ENCODE peak calls at places on chromosomes 5 and 9, in ten cellular contexts. O is astrocyte of the cerebellum; P is GM12878; R is fibroblast of lung; X is left ventricle myocardium inferior; S is AG09309; T is heart left ventricle; A is BJ; J is brain microvascular endothelial cell; C is CD8-positive, alpha-beta T cell. G is an unnamed sample.

GRCh38 chr9:92728831-92729734 is 35.5 kb downstream of the BICD2 start:
- DNase-seq in O (no peak), P (no peak), R (no peak), X (no peak), S (no peak), T (no peak), A (no peak), J (no peak), C (peak; percentile 44), G (no peak)

GRCh38 chr5:107430077-107430625 is 240.6 kb downstream of the EFNA5 start:
- DNase-seq in O (no peak), P (no peak), R (peak; percentile 25), X (no peak), S (no peak), T (no peak), A (no peak), J (no peak), C (no peak), G (peak; percentile 24)

GRCh38 chr5:14309199-14309598 is 166.1 kb downstream of the TRIO start:
- DNase-seq in O (no peak), P (no peak), R (no peak), X (no peak), S (no peak), T (no peak), A (no peak), J (no peak), C (no peak), G (no peak)

GRCh38 chr5:35877655-35878054 is 21.0 kb downstream of the IL7R start:
- DNase-seq in O (no peak), P (no peak), R (no peak), X (no peak), S (no peak), T (no peak), A (no peak), J (no peak), C (no peak), G (peak; percentile 12)

GRCh38 chr5:65766159-65766558 is 44.2 kb downstream of the NLN start:
- DNase-seq in O (no peak), P (no peak), R (no peak), X (no peak), S (no peak), T (no peak), A (no peak), J (no peak), C (no peak), G (no peak)

GRCh38 chr5:125683669-125684068 is 739.5 kb upstream of the GRAMD2B start:
- DNase-seq in O (no peak), P (no peak), R (no peak), X (no peak), S (no peak), T (no peak), A (no peak), J (no peak), C (no peak), G (peak; percentile 16)

GRCh38 chr5:79938468-79938867 is 52.6 kb downstream of the MTX3 start:
- DNase-seq in O (no peak), P (no peak), R (no peak), X (no peak), S (no peak), T (no peak), A (no peak), J (no peak), C (peak; percentile 49), G (no peak)

GRCh38 chr5:159034083-159034824 is 65.5 kb downstream of the EBF1 start:
- DNase-seq in O (no peak), P (no peak), R (no peak), X (no peak), S (no peak), T (no peak), A (no peak), J (peak; percentile 49), C (no peak), G (peak; percentile 50)

GRCh38 chr9:105418588-105419108 is 29.2 kb upstream of the FSD1L start:
- DNase-seq in O (no peak), P (no peak), R (no peak), X (no peak), S (no peak), T (no peak), A (no peak), J (no peak), C (no peak), G (no peak)

GRCh38 chr5:177301503-177302165 is 1.9 kb downstream of the RAB24 start:
- DNase-seq in O (no peak), P (no peak), R (no peak), X (no peak), S (no peak), T (no peak), A (no peak), J (no peak), C (no peak), G (no peak)

GRCh38 chr9:127923046-127923445 is 6.2 kb upstream of the ST6GALNAC4 start:
- DNase-seq in O (no peak), P (no peak), R (no peak), X (no peak), S (no peak), T (no peak), A (no peak), J (no peak), C (no peak), G (no peak)

GRCh38 chr5:97297063-97297715 is 114.1 kb upstream of the RIOK2 start:
- DNase-seq in O (no peak), P (peak; percentile 11), R (peak; percentile 25), X (no peak), S (no peak), T (no peak), A (no peak), J (peak; percentile 52), C (no peak), G (no peak)

GRCh38 chr5:75053286-75054109 is 1.1 kb upstream of the GCNT4 start:
- DNase-seq in O (no peak), P (no peak), R (peak; percentile 65), X (peak; percentile 52), S (peak; percentile 41), T (peak; percentile 56), A (no peak), J (peak; percentile 69), C (peak; percentile 76), G (peak; percentile 73)

GRCh38 chr9:120402741-120403542 is 177.0 kb downstream of the CDK5RAP2 start:
- DNase-seq in O (peak; percentile 78), P (no peak), R (peak; percentile 95), X (no peak), S (peak; percentile 93), T (no peak), A (peak; percentile 88), J (peak; percentile 98), C (no peak), G (peak; percentile 97)

GRCh38 chr5:109482748-109483147 is 73.0 kb upstream of the PJA2 start:
- DNase-seq in O (no peak), P (no peak), R (no peak), X (no peak), S (no peak), T (no peak), A (no peak), J (no peak), C (no peak), G (no peak)

GRCh38 chr5:23268136-23268535 is 239.3 kb upstream of the PRDM9 start:
- DNase-seq in O (no peak), P (no peak), R (peak; percentile 23), X (no peak), S (no peak), T (no peak), A (no peak), J (no peak), C (no peak), G (no peak)
- H3K4me3 ChIP-seq in O (no peak overlapping the region), P (no peak overlapping the region), R (no peak overlapping the region), X (no peak overlapping the region), S (no peak overlapping the region), T (no peak overlapping the region), A (no peak overlapping the region), J (no peak overlapping the region), C (no peak overlapping the region), G (no peak overlapping the region)

DNA sequence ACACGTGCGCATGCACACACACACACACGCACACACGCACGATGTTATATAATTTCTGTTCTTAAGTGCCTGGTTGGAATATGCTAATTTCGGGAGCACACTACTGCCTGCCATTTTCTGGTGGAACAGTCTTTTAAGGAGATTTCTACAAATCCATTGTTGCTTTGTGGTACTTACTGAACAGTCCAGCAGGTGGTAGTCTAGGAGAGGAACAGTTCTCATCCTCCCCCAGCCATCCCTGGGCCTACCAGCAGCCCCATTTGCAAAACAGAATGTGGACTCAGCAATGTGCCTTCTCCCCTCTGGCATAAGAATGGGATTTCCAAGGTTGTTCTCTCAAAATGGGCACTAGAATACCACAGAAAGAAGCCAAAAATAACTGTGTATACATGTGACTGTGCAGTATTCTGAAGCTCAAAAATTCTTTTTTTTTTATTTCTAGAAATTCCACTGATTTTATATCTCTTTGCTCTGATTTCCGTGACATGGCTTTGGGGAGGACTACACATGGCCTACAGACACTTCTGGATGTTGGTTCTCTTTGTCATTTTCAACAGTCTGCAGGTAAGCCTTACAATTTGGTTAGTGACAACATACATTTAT is 281.2 kb downstream of the ARRDC3 start:
- DNase-seq in O (peak; percentile 73), P (peak; percentile 21), R (peak; percentile 90), X (peak; percentile 66), S (peak; percentile 63), T (peak; percentile 79), A (no peak), J (peak; percentile 76), C (peak; percentile 50), G (peak; percentile 83)
- TF ChIP-seq CTCF in O (peak; percentile 76), P (peak; percentile 63), R (peak; percentile 78), X (peak; percentile 87), S (peak; percentile 80), T (peak; percentile 78), A (peak; percentile 77), J (peak; percentile 80), C (no peak), G (peak; percentile 71)

DNA sequence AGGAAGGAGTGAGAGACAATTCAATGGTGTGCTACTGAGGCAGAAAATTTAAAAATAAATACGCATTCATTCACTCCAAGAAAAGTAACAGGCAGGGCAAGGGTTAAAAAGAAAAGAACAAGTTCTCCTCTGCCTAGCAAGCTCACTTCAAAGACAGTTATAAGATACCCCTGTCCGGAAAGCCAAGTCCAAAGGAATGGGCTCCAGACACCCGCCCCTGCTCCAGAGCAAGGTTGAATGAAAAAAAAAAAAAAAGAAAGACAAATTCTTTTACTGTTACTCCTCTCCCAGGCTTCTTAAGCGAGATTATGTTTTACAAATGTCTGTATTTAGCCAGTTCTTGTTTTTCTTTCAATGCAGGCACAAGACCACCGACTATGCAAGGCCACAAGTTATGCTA is 9.1 kb upstream of the ANXA2R start:
- DNase-seq in O (no peak), P (no peak), R (no peak), X (no peak), S (no peak), T (no peak), A (no peak), J (no peak), C (no peak), G (peak; percentile 48)
- H3K4me3 ChIP-seq in O (no peak overlapping the region), P (no peak overlapping the region), R (no peak overlapping the region), X (no peak overlapping the region), S (no peak overlapping the region), T (no peak overlapping the region), A (no peak overlapping the region), J (no peak overlapping the region), C (no peak overlapping the region), G (no peak overlapping the region)

DNA sequence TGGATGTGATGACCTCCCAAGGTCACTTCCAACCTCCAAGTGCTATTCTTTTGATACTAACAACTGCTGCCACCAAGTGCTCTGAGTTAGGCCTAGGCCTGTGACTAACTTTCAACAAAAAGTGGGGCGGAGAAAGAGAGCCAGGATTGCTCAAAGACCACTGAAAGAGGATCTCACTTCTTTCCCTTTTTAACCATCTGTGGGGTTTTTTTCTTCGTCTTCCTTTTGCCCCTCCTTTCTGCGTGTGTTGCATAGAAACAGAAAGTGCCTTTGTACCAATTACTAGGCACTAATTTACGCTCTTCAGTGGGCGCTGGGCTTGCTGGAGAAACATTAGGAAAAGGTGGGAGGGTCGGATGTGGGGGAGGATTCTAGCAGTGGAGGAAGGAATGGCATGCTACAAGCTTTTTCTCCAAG is 8.0 kb downstream of the KLF9 start:
- DNase-seq in O (no peak), P (no peak), R (peak; percentile 63), X (no peak), S (no peak), T (no peak), A (no peak), J (peak; percentile 59), C (peak; percentile 47), G (peak; percentile 52)
- TF ChIP-seq CTCF in O (no peak), P (no peak), R (no peak), X (no peak), S (no peak), T (no peak), A (no peak), J (no peak), C (no peak), G (no peak)